ENCODE peak calls at places on chromosomes 5 and 9, in six cellular contexts. One of them, this sample, is unnamed.

GRCh38 chr9:76796296-76796695 is 32.1 kb downstream of the PCA3 start:
- DNase-seq in M059J: no peak
- DNase-seq in GM12892: no peak
- DNase-seq in brain pericyte: no peak
- DNase-seq in NCI-H1105: no peak
- DNase-seq in HCEC 1CT: no peak
- DNase-seq in this sample: no peak

GRCh38 chr5:75331-76320 is 16.3 kb upstream of the PLEKHG4B start:
- DNase-seq in GM12892: no peak
- DNase-seq in M059J: no peak
- DNase-seq in brain pericyte: no peak
- DNase-seq in NCI-H1105: no peak
- DNase-seq in HCEC 1CT: no peak
- DNase-seq in this sample: no peak

GRCh38 chr9:100428871-100429654 is 2.1 kb downstream of the MSANTD3 start:
- DNase-seq in brain pericyte: peak
- DNase-seq in M059J: peak
- DNase-seq in GM12892: no peak
- DNase-seq in HCEC 1CT: peak
- DNase-seq in NCI-H1105: no peak
- DNase-seq in this sample: peak

GRCh38 chr9:113962391-113962790 is 86.3 kb downstream of the ZNF618 start:
- DNase-seq in brain pericyte: no peak
- DNase-seq in NCI-H1105: no peak
- DNase-seq in M059J: no peak
- DNase-seq in GM12892: no peak
- DNase-seq in HCEC 1CT: no peak
- DNase-seq in this sample: no peak

GRCh38 chr5:112386716-112387115 is 32.4 kb downstream of the EPB41L4A start:
- DNase-seq in HCEC 1CT: no peak
- DNase-seq in GM12892: no peak
- DNase-seq in M059J: no peak
- DNase-seq in brain pericyte: no peak
- DNase-seq in NCI-H1105: no peak
- DNase-seq in this sample: no peak

GRCh38 chr9:121333950-121334773 is 35.9 kb downstream of the STOM start:
- DNase-seq in brain pericyte: no peak
- DNase-seq in GM12892: no peak
- DNase-seq in NCI-H1105: no peak
- DNase-seq in HCEC 1CT: no peak
- DNase-seq in M059J: no peak
- DNase-seq in this sample: no peak

GRCh38 chr5:80620206-80620605 is 34.2 kb upstream of the MSH3 start:
- DNase-seq in NCI-H1105: no peak
- DNase-seq in GM12892: no peak
- DNase-seq in M059J: peak
- DNase-seq in brain pericyte: no peak
- DNase-seq in HCEC 1CT: no peak
- DNase-seq in this sample: no peak

GRCh38 chr9:126376311-126376902 is 49.8 kb downstream of the MVB12B start:
- DNase-seq in HCEC 1CT: no peak
- DNase-seq in brain pericyte: no peak
- DNase-seq in GM12892: no peak
- DNase-seq in M059J: no peak
- DNase-seq in NCI-H1105: peak
- DNase-seq in this sample: no peak

GRCh38 chr5:42745856-42746255 is 10.8 kb upstream of the CCDC152 start:
- DNase-seq in HCEC 1CT: no peak
- DNase-seq in brain pericyte: no peak
- DNase-seq in M059J: no peak
- DNase-seq in GM12892: no peak
- DNase-seq in NCI-H1105: no peak
- DNase-seq in this sample: no peak

GRCh38 chr5:94613583-94613982 is 4.8 kb downstream of the KIAA0825 start:
- DNase-seq in GM12892: no peak
- DNase-seq in HCEC 1CT: peak
- DNase-seq in brain pericyte: no peak
- DNase-seq in M059J: peak
- DNase-seq in NCI-H1105: no peak
- DNase-seq in this sample: no peak

GRCh38 chr5:52204310-52204709 is 583.4 kb upstream of the ITGA1 start:
- DNase-seq in NCI-H1105: no peak
- DNase-seq in GM12892: no peak
- DNase-seq in brain pericyte: no peak
- DNase-seq in HCEC 1CT: no peak
- DNase-seq in M059J: no peak
- DNase-seq in this sample: no peak

GRCh38 chr5:61256474-61256873 is 75.6 kb upstream of the ZSWIM6 start:
- DNase-seq in HCEC 1CT: no peak
- DNase-seq in brain pericyte: no peak
- DNase-seq in NCI-H1105: no peak
- DNase-seq in GM12892: no peak
- DNase-seq in M059J: peak
- DNase-seq in this sample: peak

GRCh38 chr5:124596595-124597388 is 149.6 kb downstream of the ZNF608 start:
- DNase-seq in M059J: peak
- DNase-seq in GM12892: no peak
- DNase-seq in NCI-H1105: no peak
- DNase-seq in HCEC 1CT: peak
- DNase-seq in brain pericyte: no peak
- DNase-seq in this sample: no peak

This sample was measured in ovary.